ENCODE peak calls at places on chromosomes 12 and 14, in five cellular contexts. Y is cardiac septum; Q is stimulated activated CD8-positive, alpha-beta memory T cell treated with anti-CD3 and anti-CD28 coated beads, Interleukin-15, amount 100 ng/mL, for 4 hours; G is posterior vena cava; W is NCI-H524. F is an unnamed sample.
A peak's percentile ranks its signal among the peaks of the same experiment; 100 is the strongest.

GRCh38 chr12:26704684-26705475 is 128.1 kb downstream of the ITPR2 start:
- DNase-seq in Y (no peak), Q (no peak), G (no peak), W (no peak), F (no peak)

GRCh38 chr12:46556820-46557524 is 184.4 kb upstream of the SLC38A2 start:
- DNase-seq in Y (no peak), Q (no peak), G (no peak), W (no peak), F (no peak)

GRCh38 chr12:117438809-117439208 is 77.4 kb upstream of the NOS1 start:
- DNase-seq in Y (no peak), Q (no peak), G (no peak), W (no peak), F (no peak)

GRCh38 chr12:61536117-61536516 is 724.1 kb upstream of the USP15 start:
- DNase-seq in Y (no peak), Q (no peak), G (no peak), W (no peak), F (no peak)

GRCh38 chr12:99455350-99456037 is 192.1 kb upstream of the GARIN6 start:
- DNase-seq in Y (no peak), Q (no peak), G (peak; percentile 80), W (no peak), F (no peak)

GRCh38 chr14:64993263-64993662 is 6.6 kb downstream of the FNTB start:
- DNase-seq in Y (no peak), Q (no peak), G (no peak), W (no peak), F (no peak)

GRCh38 chr12:7666595-7666994 is 887 bp upstream of the APOBEC1 start:
- DNase-seq in Y (no peak), Q (no peak), G (no peak), W (no peak), F (no peak)

GRCh38 chr12:104815935-104816334 is 142.2 kb downstream of the SLC41A2 start:
- DNase-seq in Y (no peak), Q (no peak), G (no peak), W (no peak), F (no peak)

GRCh38 chr12:15966426-15966825 is 55.3 kb downstream of the DERA start:
- DNase-seq in Y (no peak), Q (no peak), G (no peak), W (no peak), F (no peak)

GRCh38 chr12:53053223-53054111 is 3.6 kb downstream of the TNS2 start:
- DNase-seq in Y (peak; percentile 81), Q (peak; percentile 21), G (peak; percentile 86), W (no peak), F (peak; percentile 88)

GRCh38 chr14:91381801-91382670 is 35.6 kb downstream of the CCDC88C start:
- DNase-seq in Y (no peak), Q (no peak), G (no peak), W (peak; percentile 47), F (no peak)

GRCh38 chr14:96253140-96253539 is 2.9 kb upstream of the BDKRB1 start:
- DNase-seq in Y (no peak), Q (no peak), G (no peak), W (no peak), F (no peak)

GRCh38 chr12:47828967-47829482 is 9.3 kb upstream of the HDAC7 start:
- DNase-seq in Y (peak; percentile 90), Q (no peak), G (peak; percentile 92), W (no peak), F (no peak)

GRCh38 chr12:68040450-68041075 is 51.3 kb downstream of the IFNG-AS1 start:
- DNase-seq in Y (no peak), Q (peak; percentile 48), G (no peak), W (peak; percentile 61), F (peak; percentile 91)

GRCh38 chr12:49622501-49623141 is 740 bp upstream of the PRPF40B start:
- DNase-seq in Y (peak; percentile 76), Q (peak; percentile 13), G (no peak), W (no peak), F (peak; percentile 60)

GRCh38 chr12:124422570-124423523 is 128.0 kb downstream of the RFLNA start:
- DNase-seq in Y (peak; percentile 93), Q (no peak), G (peak; percentile 98), W (peak; percentile 56), F (peak; percentile 72)

GRCh38 chr12:47139010-47139681 is 59.4 kb upstream of the AMIGO2 start:
- DNase-seq in Y (no peak), Q (no peak), G (no peak), W (no peak), F (no peak)

GRCh38 chr12:80567391-80567790 is 123.4 kb downstream of the PTPRQ start:
- DNase-seq in Y (no peak), Q (no peak), G (no peak), W (no peak), F (no peak)

GRCh38 chr14:35944847-35945246 is 118.7 kb downstream of the BRMS1L start:
- DNase-seq in Y (no peak), Q (no peak), G (no peak), W (peak; percentile 15), F (peak; percentile 22)